ENCODE peak calls at places on chromosomes 12 and 14, in eight cellular contexts. J is glutamatergic neuron; U is Peyer's patch; D is C1 segment of cervical spinal cord; W is SJSA1; X is stimulated activated CD8-positive, alpha-beta memory T cell treated with anti-CD3 and anti-CD28 coated beads, Interleukin-7, amount 100 ng/mL, for 24 hours; S is GDM1; N is NCI-H1694 treated with DMSO at 0.1 percent for 48 hours. V is an unnamed sample.

GRCh38 chr14:105335735-105336476 is 21.4 kb downstream of the PACS2 start:
- DNase-seq in J (peak), U (no peak), D (peak), W (no peak), X (no peak), S (no peak), N (peak), V (no peak)

GRCh38 chr12:51642286-51642685 is 51.3 kb downstream of the SCN8A start:
- DNase-seq in J (no peak), U (no peak), D (no peak), W (no peak), X (no peak), S (no peak), N (no peak), V (no peak)

GRCh38 chr14:90732142-90732541 is 84.1 kb downstream of the TTC7B start:
- DNase-seq in J (no peak), U (no peak), D (no peak), W (no peak), X (no peak), S (no peak), N (no peak), V (no peak)

GRCh38 chr14:70425349-70425748 is 8.5 kb upstream of the SYNJ2BP start:
- DNase-seq in J (no peak), U (no peak), D (no peak), W (no peak), X (no peak), S (no peak), N (no peak), V (peak)

GRCh38 chr12:83265798-83266197 is 579.1 kb downstream of the TMTC2 start:
- DNase-seq in J (no peak), U (no peak), D (no peak), W (no peak), X (no peak), S (no peak), N (no peak), V (no peak)

GRCh38 chr12:102427542-102427923 is 52.8 kb downstream of the IGF1 start:
- DNase-seq in J (no peak), U (no peak), D (peak), W (no peak), X (no peak), S (no peak), N (peak), V (no peak)

GRCh38 chr12:111438501-111438900 is 32.8 kb downstream of the SH2B3 start:
- DNase-seq in J (no peak), U (no peak), D (no peak), W (peak), X (peak), S (peak), N (no peak), V (peak)

GRCh38 chr12:38544357-38545066 is 227.9 kb downstream of the ALG10B start:
- DNase-seq in J (peak), U (no peak), D (no peak), W (no peak), X (no peak), S (no peak), N (no peak), V (no peak)

GRCh38 chr14:77200406-77200985 is 18.9 kb downstream of the TMEM63C start:
- DNase-seq in J (peak), U (no peak), D (no peak), W (no peak), X (no peak), S (no peak), N (peak), V (no peak)

GRCh38 chr14:98711453-98711852 is 560.5 kb downstream of the BCL11B start:
- DNase-seq in J (no peak), U (no peak), D (no peak), W (peak), X (no peak), S (no peak), N (no peak), V (no peak)

GRCh38 chr14:99035712-99036593 is 236.0 kb downstream of the BCL11B start:
- DNase-seq in J (no peak), U (peak), D (peak), W (peak), X (no peak), S (no peak), N (no peak), V (no peak)

GRCh38 chr12:124543591-124544310 is 23.7 kb downstream of the NCOR2 start:
- DNase-seq in J (peak), U (no peak), D (no peak), W (no peak), X (no peak), S (no peak), N (no peak), V (no peak)

GRCh38 chr12:49058366-49059062 is 2.1 kb downstream of the KMT2D start:
- DNase-seq in J (no peak), U (no peak), D (no peak), W (no peak), X (no peak), S (no peak), N (no peak), V (no peak)

GRCh38 chr12:31849090-31849687 is 110.0 kb upstream of the RESF1 start:
- DNase-seq in J (no peak), U (no peak), D (no peak), W (no peak), X (no peak), S (no peak), N (no peak), V (no peak)

GRCh38 chr14:42470427-42470719 is 863.7 kb downstream of the LRFN5 start:
- DNase-seq in J (no peak), U (no peak), D (no peak), W (no peak), X (no peak), S (no peak), N (no peak), V (no peak)

GRCh38 chr12:92030618-92031017 is 115.0 kb downstream of the BTG1 start:
- DNase-seq in J (no peak), U (no peak), D (no peak), W (no peak), X (no peak), S (peak), N (no peak), V (no peak)

GRCh38 chr12:68896881-68897540 is 36.0 kb downstream of the CPM start:
- DNase-seq in J (no peak), U (no peak), D (no peak), W (peak), X (no peak), S (no peak), N (no peak), V (no peak)

GRCh38 chr14:60647081-60647836 is 2.0 kb downstream of the SIX1 start:
- DNase-seq in J (peak), U (peak), D (no peak), W (peak), X (no peak), S (no peak), N (no peak), V (peak)

GRCh38 chr14:51002406-51002984 is 58.2 kb upstream of the PYGL start:
- DNase-seq in J (no peak), U (no peak), D (no peak), W (no peak), X (no peak), S (no peak), N (peak), V (no peak)

GRCh38 chr14:51053157-51053556 is 41.7 kb downstream of the TRIM9 start:
- DNase-seq in J (no peak), U (no peak), D (no peak), W (no peak), X (no peak), S (no peak), N (no peak), V (no peak)

GRCh38 chr12:7265251-7265650 is 38.6 kb upstream of the ACSM4 start:
- DNase-seq in J (no peak), U (no peak), D (no peak), W (no peak), X (no peak), S (no peak), N (no peak), V (no peak)

GRCh38 chr12:122467983-122468382 is 32.7 kb downstream of the ZCCHC8 start:
- DNase-seq in J (no peak), U (no peak), D (no peak), W (no peak), X (no peak), S (no peak), N (no peak), V (no peak)

GRCh38 chr14:100589760-100590469 is 2.7 kb upstream of the BEGAIN start:
- DNase-seq in J (no peak), U (peak), D (no peak), W (no peak), X (no peak), S (no peak), N (peak), V (no peak)

GRCh38 chr12:12350868-12351463 is 924 bp upstream of the MANSC1 start:
- DNase-seq in J (no peak), U (no peak), D (no peak), W (no peak), X (no peak), S (no peak), N (no peak), V (peak)

GRCh38 chr12:38664661-38665269 is 240.6 kb downstream of the CPNE8 start:
- DNase-seq in J (peak), U (no peak), D (no peak), W (no peak), X (no peak), S (no peak), N (no peak), V (no peak)

GRCh38 chr12:6553051-6553868 is 2.6 kb downstream of the IFFO1 start:
- DNase-seq in J (peak), U (no peak), D (peak), W (peak), X (no peak), S (no peak), N (peak), V (no peak)

GRCh38 chr12:94768398-94769039 is 118.2 kb upstream of the TMCC3 start:
- DNase-seq in J (no peak), U (no peak), D (no peak), W (no peak), X (no peak), S (no peak), N (no peak), V (no peak)

GRCh38 chr12:6188954-6189353 is 11.2 kb upstream of the CD9 start:
- DNase-seq in J (no peak), U (no peak), D (no peak), W (no peak), X (no peak), S (no peak), N (no peak), V (no peak)

GRCh38 chr14:86933460-86933859 is 1059.5 kb downstream of the GALC start:
- DNase-seq in J (no peak), U (no peak), D (no peak), W (no peak), X (no peak), S (no peak), N (no peak), V (no peak)

GRCh38 chr12:119448737-119449136 is 114.2 kb downstream of the CCDC60 start:
- DNase-seq in J (no peak), U (no peak), D (no peak), W (no peak), X (no peak), S (no peak), N (no peak), V (no peak)

GRCh38 chr14:24892730-24893059 is 157.3 kb downstream of the STXBP6 start:
- DNase-seq in J (peak), U (no peak), D (no peak), W (no peak), X (no peak), S (no peak), N (no peak), V (no peak)

GRCh38 chr14:76867536-76868452 is 41.6 kb downstream of the LRRC74A start:
- DNase-seq in J (no peak), U (no peak), D (peak), W (no peak), X (no peak), S (peak), N (no peak), V (no peak)

GRCh38 chr12:89731064-89731463 is 22.4 kb upstream of the ATP2B1 start:
- DNase-seq in J (no peak), U (no peak), D (no peak), W (no peak), X (no peak), S (no peak), N (no peak), V (no peak)

GRCh38 chr14:96117101-96117897 is 78.1 kb downstream of the C14orf132 start:
- DNase-seq in J (no peak), U (no peak), D (no peak), W (peak), X (no peak), S (no peak), N (peak), V (peak)